ENCODE peak calls at places on chromosomes 16 and 17, in nine cellular contexts. A is stimulated activated CD8-positive, alpha-beta memory T cell treated with anti-CD3 and anti-CD28 coated beads, Interleukin-4, amount 100 ng/mL, for 24 hours; H is stimulated activated CD4-positive, alpha-beta T cell treated with anti-CD3 and anti-CD28 coated beads, Interleukin-1b, Interleukin-23, amount 100 ng/mL, for 48 hours; U is adrenal gland; N is Kasumi-1; O is iPS-NIHi11; K is NCI-H2081; F is fibroblast of the aortic adventitia; Z is NCI-H2171. W is an unnamed sample.

GRCh38 chr16:76577003-76577402 is 299.8 kb downstream of the CNTNAP4 start:
- DNase-seq in A (no peak), H (no peak), U (no peak), N (no peak), O (no peak), K (no peak), F (no peak), Z (no peak), W (no peak)

GRCh38 chr17:1695365-1695764 is 10.7 kb upstream of the PRPF8 start:
- DNase-seq in A (no peak), H (no peak), U (no peak), N (no peak), O (no peak), K (no peak), F (no peak), Z (no peak), W (no peak)

GRCh38 chr17:75486151-75486550 is 29.2 kb downstream of the CASKIN2 start:
- DNase-seq in A (no peak), H (no peak), U (no peak), N (no peak), O (no peak), K (no peak), F (no peak), Z (no peak), W (no peak)

GRCh38 chr16:819336-819735 is 18.8 kb upstream of the GNG13 start:
- DNase-seq in A (no peak), H (peak), U (no peak), N (no peak), O (no peak), K (no peak), F (no peak), Z (no peak), W (no peak)

GRCh38 chr16:27476240-27476639 is 73.5 kb downstream of the GTF3C1 start:
- DNase-seq in A (no peak), H (no peak), U (no peak), N (no peak), O (no peak), K (no peak), F (no peak), Z (no peak), W (no peak)

GRCh38 chr16:21614896-21615295 is 15.5 kb downstream of the METTL9 start:
- DNase-seq in A (no peak), H (no peak), U (no peak), N (no peak), O (no peak), K (no peak), F (no peak), Z (no peak), W (no peak)

GRCh38 chr17:37488607-37489196 is 989 bp upstream of the DUSP14 start:
- DNase-seq in A (peak), H (peak), U (peak), N (peak), O (peak), K (peak), F (peak), Z (peak), W (no peak)

GRCh38 chr16:62190426-62190825 is 154.2 kb upstream of the CDH8 start:
- DNase-seq in A (no peak), H (no peak), U (no peak), N (peak), O (peak), K (no peak), F (no peak), Z (no peak), W (peak)

GRCh38 chr16:30110661-30111060 is 2.7 kb downstream of the GDPD3 start:
- DNase-seq in A (no peak), H (no peak), U (no peak), N (no peak), O (no peak), K (no peak), F (peak), Z (no peak), W (no peak)

W was measured in NCI-H2227 treated with DMSO at 0.1 percent for 48 hours.